ENCODE peak calls at places on chromosomes 7 and 10, in five cellular contexts. E is MM.1S, V is left ventricle myocardium inferior, Q is cardiac muscle cell, J is neural progenitor cell. X is an unnamed sample. For H3K4me1, the result is how much of the 10 kb centered on the place peaks cover.

GRCh38 chr10:48587819-48588218 is 17.1 kb downstream of the ARHGAP22 start:
- DNase-seq in E (no peak), V (no peak), Q (no peak), J (no peak), X (no peak)

GRCh38 chr7:105219771-105220160 is 169.0 kb downstream of the SRPK2 start:
- DNase-seq in J (no peak), V (no peak), Q (peak), E (no peak), X (no peak)

GRCh38 chr7:151559557-151560183 is 40.0 kb upstream of the RHEB start:
- DNase-seq in E (no peak), Q (no peak), V (no peak), J (no peak), X (no peak)

GRCh38 chr7:48182736-48183369 is 11.6 kb downstream of the ABCA13 start:
- DNase-seq in J (no peak), Q (no peak), E (peak), V (no peak), X (no peak)

GRCh38 chr10:123901621-123902020 is 10.0 kb upstream of the CPXM2 start:
- DNase-seq in V (no peak), Q (no peak), E (no peak), J (no peak), X (no peak)

GRCh38 chr7:45007571-45008328 is 7.7 kb downstream of the CCM2 start:
- DNase-seq in V (no peak), Q (no peak), J (no peak), E (peak), X (no peak)

GRCh38 chr7:831596-832291 is 532 bp upstream of the SUN1 start:
- DNase-seq in E (peak), J (no peak), V (no peak), Q (peak), X (peak)

GRCh38 chr10:51090190-51090589 is 15.9 kb downstream of the PRKG1 start:
- DNase-seq in V (no peak), E (no peak), Q (peak), J (no peak), X (peak)

GRCh38 chr7:44151679-44152355 is 10.7 kb upstream of the MYL7 start:
- DNase-seq in Q (no peak), J (no peak), V (no peak), E (no peak), X (no peak)

GRCh38 chr7:113799896-113800295 is 118.9 kb downstream of the PPP1R3A start:
- DNase-seq in E (no peak), Q (no peak), J (no peak), V (no peak), X (no peak)

GRCh38 chr7:19116121-19117080 is 1.0 kb downstream of the TWIST1 start:
- DNase-seq in J (peak), V (no peak), E (peak), Q (peak), X (no peak)

GRCh38 chr10:77431209-77431611 is 206.4 kb downstream of the KCNMA1 start:
- DNase-seq in V (no peak), J (peak), Q (no peak), E (no peak), X (no peak)

GRCh38 chr7:20598479-20599419 is 16.7 kb upstream of the ABCB5 start:
- DNase-seq in Q (peak), E (peak), V (no peak), J (peak), X (no peak)

GRCh38 chr7:47326808-47327207 is 255.1 kb downstream of the TNS3 start:
- DNase-seq in V (peak), J (peak), Q (peak), E (no peak), X (no peak)

GRCh38 chr10:62760401-62760800 is 44.1 kb upstream of the ADO start:
- DNase-seq in V (no peak), E (no peak), J (peak), Q (no peak), X (no peak)

GRCh38 chr10:49609283-49610014 is 661 bp upstream of the SLC18A3 start:
- DNase-seq in V (no peak), Q (no peak), J (peak), E (no peak), X (no peak)

GRCh38 chr7:7122701-7123281 is 59.6 kb upstream of the C1GALT1 start:
- DNase-seq in J (no peak), E (no peak), V (no peak), Q (peak), X (no peak)

GRCh38 chr7:315516-316265 is 25.7 kb downstream of the FOXL3 start:
- DNase-seq in E (no peak), Q (no peak), J (no peak), V (no peak), X (no peak)

GRCh38 chr10:117186832-117187615 is 10.3 kb upstream of the KCNK18 start:
- DNase-seq in E (peak), Q (no peak), J (no peak), V (no peak), X (no peak)

GRCh38 chr10:61735879-61736278 is 73.2 kb downstream of the CABCOCO1 start:
- DNase-seq in V (no peak), Q (no peak), J (no peak), E (no peak), X (no peak)

GRCh38 chr7:123871998-123872867 is 27.3 kb downstream of the HYAL4 start:
- DNase-seq in J (peak), E (peak), V (no peak), Q (peak), X (peak)

GRCh38 chr10:79380125-79380917 is 33.1 kb downstream of the PPIF start:
- DNase-seq in J (no peak), E (no peak), Q (peak), V (no peak), X (peak)

GRCh38 chr10:49595713-49596492 is 14.2 kb upstream of the SLC18A3 start:
- DNase-seq in V (no peak), E (no peak), Q (no peak), J (no peak), X (no peak)

GRCh38 chr10:28949005-28950004 is 272.0 kb downstream of the BAMBI start:
- DNase-seq in Q (no peak), V (no peak), E (no peak), J (no peak), X (no peak)

GRCh38 chr7:30559566-30559965 is 35.1 kb upstream of the GARS1 start:
- DNase-seq in V (no peak), J (no peak), E (no peak), Q (peak), X (no peak)

GRCh38 chr7:71613316-71613715 is 481.4 kb downstream of the GALNT17 start:
- DNase-seq in V (no peak), J (peak), Q (no peak), E (peak), X (no peak)

GRCh38 chr7:41005381-41005901 is 697.4 kb downstream of the INHBA start:
- DNase-seq in E (no peak), V (no peak), J (no peak), Q (peak), X (peak)

GRCh38 chr7:130566898-130567280 is 75.0 kb downstream of the MEST start:
- DNase-seq in V (no peak), Q (no peak), E (no peak), J (no peak), X (no peak)

GRCh38 chr10:11838298-11838852 is 15.2 kb downstream of the PROSER2 start:
- DNase-seq in E (no peak), J (no peak), V (no peak), Q (no peak), X (peak)

GRCh38 chr10:21364196-21365114 is 161.0 kb downstream of the SKIDA1 start:
- DNase-seq in Q (peak), V (peak), J (peak), E (no peak), X (no peak)

GRCh38 chr7:111561659-111561908 is 708 bp downstream of the IMMP2L start:
- DNase-seq in J (no peak), Q (no peak), E (no peak), V (no peak), X (no peak)

GRCh38 chr7:50857804-50858203 is 75.1 kb upstream of the GRB10 start:
- DNase-seq in J (no peak), V (peak), Q (no peak), E (no peak), X (no peak)

GRCh38 chr7:120170849-120171248 is 102.1 kb upstream of the KCND2 start:
- DNase-seq in Q (no peak), V (no peak), J (no peak), E (no peak), X (no peak)

DNA sequence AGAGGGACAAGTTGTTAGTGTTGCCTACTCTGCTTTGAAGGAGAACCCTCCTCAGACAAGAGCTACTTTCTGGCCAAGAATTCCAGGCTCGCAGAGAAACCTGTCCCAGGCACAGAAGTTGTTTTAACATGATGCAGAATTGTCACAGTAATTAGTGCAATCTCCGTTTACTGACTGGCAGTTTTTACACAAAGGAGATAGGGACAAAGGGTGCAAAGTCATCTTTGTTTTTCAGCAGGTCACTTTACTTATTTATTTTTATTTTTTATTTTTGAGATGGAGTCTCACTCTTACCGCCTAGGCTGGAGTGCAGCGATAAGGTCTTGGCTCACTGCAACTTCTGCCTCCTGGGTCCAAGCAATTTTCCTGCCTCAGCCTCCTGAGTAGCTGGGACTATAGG is 12.3 kb downstream of the TCF7L2 start:
- DNase-seq in V (no peak), E (no peak), J (no peak), Q (no peak), X (no peak)
- H3K4me1 ChIP-seq in V (half or more), E (under half), J (half or more), Q (half or more), X (under half)

DNA sequence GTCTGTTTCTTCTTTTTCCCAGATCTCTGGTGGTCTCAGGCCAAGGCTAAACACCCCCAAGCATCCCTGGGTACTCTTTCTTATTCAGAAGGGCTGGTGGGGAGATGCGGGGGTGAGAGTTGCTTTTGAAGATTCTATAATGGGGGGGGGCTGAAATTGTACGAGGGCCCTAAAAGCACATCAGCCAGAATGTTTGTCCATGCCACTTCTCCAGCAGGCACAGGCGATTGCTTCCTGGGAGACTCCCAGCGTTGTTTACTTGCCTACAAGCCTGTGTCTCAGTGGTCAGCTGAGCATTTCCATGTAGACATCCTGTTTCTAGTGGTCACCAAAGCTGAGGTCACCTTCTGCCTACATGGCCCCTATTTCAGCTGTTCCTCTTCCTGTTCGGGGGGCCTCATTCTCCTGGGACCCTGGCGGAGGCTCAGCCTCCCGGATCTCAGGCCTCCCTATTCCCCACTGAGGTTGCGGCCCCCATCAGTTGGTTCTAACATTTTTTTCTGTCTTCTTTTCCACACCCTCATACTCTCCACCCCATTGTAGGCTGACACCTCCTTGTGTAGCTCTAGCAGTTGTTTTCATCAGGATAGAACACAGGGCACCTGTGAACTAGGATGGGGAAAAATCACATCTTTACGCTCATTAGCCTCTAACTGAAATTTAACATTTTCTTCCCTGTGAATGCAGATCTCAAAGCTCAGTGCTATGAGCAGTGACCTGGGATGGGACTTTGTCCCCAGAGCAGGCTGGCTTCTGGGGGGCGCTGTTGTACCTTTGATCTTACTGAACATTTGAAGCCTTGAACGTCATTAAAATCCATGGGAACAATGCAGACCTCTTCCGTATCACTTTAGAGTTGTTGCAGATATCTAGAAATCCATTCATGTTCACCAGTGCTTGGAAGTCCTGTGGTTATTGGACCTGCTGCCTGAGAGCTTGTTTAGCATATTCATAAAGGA is 286.5 kb downstream of the GLRX3 start:
- DNase-seq in J (no peak), Q (no peak), V (no peak), E (no peak), X (no peak)
- TF ChIP-seq CTCF in J (peak), Q (no peak), V (no peak), E (no peak), X (no peak)

GRCh38 chr10:76248781-76249180 is 817.4 kb downstream of the LRMDA start:
- DNase-seq in Q (peak), J (no peak), V (no peak), E (no peak), X (no peak)
- H3K27ac ChIP-seq in Q (no peak), J (no peak), V (no peak), E (no peak), X (no peak)

GRCh38 chr10:43125881-43126731 is 12.1 kb upstream of the CSGALNACT2 start:
- DNase-seq in J (no peak), V (no peak), Q (no peak), E (no peak), X (no peak)

GRCh38 chr10:43124094-43124521 is 14.1 kb upstream of the CSGALNACT2 start:
- DNase-seq in E (no peak), J (no peak), V (no peak), Q (no peak), X (no peak)

GRCh38 chr10:43125274-43125845 is 12.9 kb upstream of the CSGALNACT2 start:
- DNase-seq in V (no peak), Q (no peak), E (no peak), J (no peak), X (no peak)

GRCh38 chr10:43123361-43124093 is 14.7 kb upstream of the CSGALNACT2 start:
- DNase-seq in Q (no peak), V (no peak), J (no peak), E (no peak), X (no peak)

GRCh38 chr10:43124574-43125273 is 13.5 kb upstream of the CSGALNACT2 start:
- DNase-seq in E (no peak), J (no peak), V (no peak), Q (peak), X (no peak)
- H3K4me1 ChIP-seq in E (under half), J (under half), V (under half), Q (under half), X (under half)

GRCh38 chr10:108250954-108251620 is 1086.6 kb upstream of the SORCS1 start:
- DNase-seq in J (no peak), V (no peak), E (no peak), Q (no peak), X (no peak)

GRCh38 chr10:108254089-108254488 is 1089.6 kb upstream of the SORCS1 start:
- DNase-seq in J (no peak), E (no peak), Q (no peak), V (no peak), X (no peak)

GRCh38 chr10:108244443-108245228 is 1080.1 kb upstream of the SORCS1 start:
- DNase-seq in E (no peak), Q (no peak), V (no peak), J (no peak), X (no peak)

DNA sequence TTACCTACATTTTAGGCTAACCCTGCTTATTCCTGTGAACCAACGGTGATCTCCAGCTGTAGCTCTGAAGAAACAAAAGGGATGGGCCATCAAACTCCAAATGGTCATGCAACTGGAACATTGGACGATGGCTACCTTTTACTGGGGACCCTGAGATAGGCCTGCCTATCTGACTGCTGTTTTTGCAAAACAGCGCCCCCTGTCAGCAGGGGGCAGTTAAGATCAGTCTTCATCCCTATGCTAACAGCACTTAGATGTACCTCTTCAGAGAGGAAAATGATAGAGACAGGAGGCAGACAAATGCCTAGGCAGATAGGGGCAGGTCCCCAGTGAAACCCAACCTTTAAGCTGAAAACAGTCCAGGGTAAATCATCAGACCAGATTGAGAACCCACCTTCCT is 1085.4 kb upstream of the SORCS1 start:
- DNase-seq in J (no peak), Q (no peak), V (no peak), E (peak), X (no peak)
- TF ChIP-seq CTCF in J (peak), Q (no peak), V (no peak), E (peak), X (no peak)

GRCh38 chr10:85231534-85232270 is 903.3 kb downstream of the CCSER2 start:
- DNase-seq in J (no peak), V (no peak), E (no peak), Q (no peak), X (no peak)
- H3K27ac ChIP-seq in J (no peak), V (no peak), E (no peak), Q (no peak), X (no peak)

GRCh38 chr7:74606101-74606908 is 51.2 kb upstream of the GTF2I start:
- DNase-seq in E (peak), Q (peak), J (peak), V (peak), X (peak)
- H3K4me1 ChIP-seq in E (under half), Q (under half), J (under half), V (under half), X (under half)

GRCh38 chr10:118448744-118449143 is 106.6 kb upstream of the FAM204A start:
- DNase-seq in Q (no peak), J (no peak), E (no peak), V (no peak), X (no peak)

GRCh38 chr10:118442032-118442431 is 99.9 kb upstream of the FAM204A start:
- DNase-seq in J (no peak), V (no peak), E (no peak), Q (no peak), X (no peak)

GRCh38 chr10:118444016-118444415 is 101.9 kb upstream of the FAM204A start:
- DNase-seq in Q (no peak), J (no peak), E (no peak), V (no peak), X (no peak)

GRCh38 chr10:118447478-118447877 is 105.4 kb upstream of the FAM204A start:
- DNase-seq in Q (peak), J (no peak), V (peak), E (no peak), X (peak)

GRCh38 chr10:118445535-118445934 is 103.4 kb upstream of the FAM204A start:
- DNase-seq in Q (no peak), E (no peak), J (no peak), V (no peak), X (no peak)
- TF ChIP-seq CTCF in Q (no peak), E (no peak), J (no peak), V (no peak), X (no peak)

GRCh38 chr7:36276428-36277246 is 113.0 kb upstream of the ANLN start:
- DNase-seq in J (no peak), Q (no peak), E (no peak), V (no peak), X (no peak)
- H3K27ac ChIP-seq in J (no peak), Q (no peak), E (no peak), V (peak), X (peak)

GRCh38 chr10:6399879-6400278 is 180.2 kb downstream of the PRKCQ start:
- DNase-seq in V (no peak), Q (no peak), E (no peak), J (no peak), X (peak)

GRCh38 chr10:6401066-6401465 is 179.0 kb downstream of the PRKCQ start:
- DNase-seq in V (no peak), J (no peak), Q (no peak), E (no peak), X (no peak)

GRCh38 chr10:6399241-6399701 is 180.8 kb downstream of the PRKCQ start:
- DNase-seq in J (no peak), Q (no peak), E (no peak), V (no peak), X (no peak)

GRCh38 chr10:6401562-6402348 is 178.3 kb downstream of the PRKCQ start:
- DNase-seq in V (peak), Q (peak), J (peak), E (peak), X (peak)

DNA sequence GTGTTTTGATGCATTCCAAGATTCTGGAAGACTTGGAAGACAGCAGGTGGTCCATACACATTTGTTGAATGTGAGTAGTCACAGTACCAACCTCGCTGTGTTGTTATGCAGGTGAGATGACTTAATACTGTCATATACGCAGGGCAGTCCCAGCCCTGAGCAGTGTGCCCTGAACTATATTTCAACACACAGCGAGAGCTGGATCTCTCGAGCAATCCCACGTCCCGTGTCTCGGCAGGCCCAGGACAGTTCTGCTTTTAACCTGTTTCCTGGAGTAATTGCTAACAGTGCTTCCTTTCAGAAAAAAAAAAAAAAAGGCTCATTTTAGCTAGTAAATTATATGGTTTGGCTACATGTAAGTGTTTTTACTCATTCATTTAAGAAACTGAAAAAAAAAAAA is 179.7 kb downstream of the PRKCQ start:
- DNase-seq in J (no peak), Q (no peak), E (no peak), V (no peak), X (no peak)
- H3K4me1 ChIP-seq in J (under half), Q (under half), E (under half), V (under half), X (under half)

X was measured in gastrocnemius medialis.